ENCODE peak calls at places on chromosomes 5 and 9, in nine cellular contexts. One of them, this sample, is unnamed.

GRCh38 chr9:107504585-107505455 is 15.3 kb upstream of the KLF4 start:
- DNase-seq in endothelial cell of umbilical vein: peak; percentile 87
- DNase-seq in NT2/D1: no peak
- DNase-seq in bronchial epithelial cell: peak; percentile 94
- DNase-seq in cardiac muscle cell: no peak
- DNase-seq in heart left ventricle: no peak
- DNase-seq in CD8-positive, alpha-beta T cell: no peak
- DNase-seq in GM23338: no peak
- DNase-seq in psoas muscle: no peak
- DNase-seq in this sample: peak; percentile 69

GRCh38 chr5:86880785-86881492 is 263.2 kb downstream of the COX7C start:
- DNase-seq in psoas muscle: no peak
- DNase-seq in NT2/D1: peak; percentile 65
- DNase-seq in GM23338: peak; percentile 92
- DNase-seq in CD8-positive, alpha-beta T cell: peak; percentile 1
- DNase-seq in bronchial epithelial cell: peak; percentile 76
- DNase-seq in cardiac muscle cell: peak; percentile 77
- DNase-seq in endothelial cell of umbilical vein: peak; percentile 69
- DNase-seq in heart left ventricle: no peak
- DNase-seq in this sample: peak; percentile 35

GRCh38 chr9:124450241-124450924 is at the start of gene ADGRD2:
- DNase-seq in bronchial epithelial cell: peak; percentile 43
- DNase-seq in heart left ventricle: no peak
- DNase-seq in endothelial cell of umbilical vein: peak; percentile 4
- DNase-seq in GM23338: peak; percentile 94
- DNase-seq in cardiac muscle cell: peak; percentile 72
- DNase-seq in CD8-positive, alpha-beta T cell: no peak
- DNase-seq in NT2/D1: peak; percentile 60
- DNase-seq in psoas muscle: no peak
- DNase-seq in this sample: no peak

GRCh38 chr5:173733831-173734491 is 117.5 kb upstream of the BOD1 start:
- DNase-seq in heart left ventricle: no peak
- DNase-seq in bronchial epithelial cell: no peak
- DNase-seq in GM23338: no peak
- DNase-seq in endothelial cell of umbilical vein: no peak
- DNase-seq in psoas muscle: no peak
- DNase-seq in NT2/D1: no peak
- DNase-seq in CD8-positive, alpha-beta T cell: no peak
- DNase-seq in cardiac muscle cell: no peak
- DNase-seq in this sample: no peak

GRCh38 chr9:18405240-18405639 is 68.7 kb upstream of the ADAMTSL1 start:
- DNase-seq in psoas muscle: no peak
- DNase-seq in cardiac muscle cell: no peak
- DNase-seq in GM23338: no peak
- DNase-seq in NT2/D1: no peak
- DNase-seq in CD8-positive, alpha-beta T cell: no peak
- DNase-seq in bronchial epithelial cell: peak; percentile 21
- DNase-seq in endothelial cell of umbilical vein: no peak
- DNase-seq in heart left ventricle: no peak
- DNase-seq in this sample: no peak

GRCh38 chr5:2902186-2902585 is 150.7 kb upstream of the IRX2 start:
- DNase-seq in endothelial cell of umbilical vein: no peak
- DNase-seq in GM23338: no peak
- DNase-seq in cardiac muscle cell: no peak
- DNase-seq in CD8-positive, alpha-beta T cell: no peak
- DNase-seq in psoas muscle: no peak
- DNase-seq in bronchial epithelial cell: no peak
- DNase-seq in heart left ventricle: no peak
- DNase-seq in NT2/D1: no peak
- DNase-seq in this sample: no peak

GRCh38 chr5:72478276-72478675 is 28.9 kb downstream of the ZNF366 start:
- DNase-seq in bronchial epithelial cell: peak; percentile 27
- DNase-seq in heart left ventricle: no peak
- DNase-seq in cardiac muscle cell: no peak
- DNase-seq in psoas muscle: no peak
- DNase-seq in GM23338: no peak
- DNase-seq in NT2/D1: no peak
- DNase-seq in endothelial cell of umbilical vein: no peak
- DNase-seq in CD8-positive, alpha-beta T cell: no peak
- DNase-seq in this sample: no peak

GRCh38 chr9:17744786-17745185 is 165.9 kb downstream of the SH3GL2 start:
- DNase-seq in GM23338: peak; percentile 77
- DNase-seq in bronchial epithelial cell: no peak
- DNase-seq in CD8-positive, alpha-beta T cell: no peak
- DNase-seq in heart left ventricle: no peak
- DNase-seq in endothelial cell of umbilical vein: peak; percentile 3
- DNase-seq in cardiac muscle cell: peak; percentile 71
- DNase-seq in NT2/D1: peak; percentile 33
- DNase-seq in psoas muscle: no peak
- DNase-seq in this sample: no peak

GRCh38 chr9:97647996-97648395 is 14.4 kb downstream of the NCBP1 start:
- DNase-seq in heart left ventricle: no peak
- DNase-seq in bronchial epithelial cell: no peak
- DNase-seq in cardiac muscle cell: no peak
- DNase-seq in psoas muscle: no peak
- DNase-seq in NT2/D1: no peak
- DNase-seq in endothelial cell of umbilical vein: no peak
- DNase-seq in CD8-positive, alpha-beta T cell: no peak
- DNase-seq in GM23338: no peak
- DNase-seq in this sample: no peak

GRCh38 chr5:39716532-39716971 is 291.8 kb upstream of the DAB2 start:
- DNase-seq in cardiac muscle cell: peak; percentile 58
- DNase-seq in heart left ventricle: no peak
- DNase-seq in NT2/D1: peak; percentile 42
- DNase-seq in GM23338: peak; percentile 81
- DNase-seq in psoas muscle: no peak
- DNase-seq in bronchial epithelial cell: peak; percentile 53
- DNase-seq in CD8-positive, alpha-beta T cell: no peak
- DNase-seq in endothelial cell of umbilical vein: peak; percentile 68
- DNase-seq in this sample: no peak

GRCh38 chr5:5017827-5018559 is 122.1 kb upstream of the ADAMTS16 start:
- DNase-seq in GM23338: no peak
- DNase-seq in bronchial epithelial cell: no peak
- DNase-seq in cardiac muscle cell: no peak
- DNase-seq in endothelial cell of umbilical vein: no peak
- DNase-seq in heart left ventricle: no peak
- DNase-seq in CD8-positive, alpha-beta T cell: no peak
- DNase-seq in psoas muscle: no peak
- DNase-seq in NT2/D1: no peak
- DNase-seq in this sample: peak; percentile 52

GRCh38 chr9:114047717-114048116 is 30.4 kb downstream of the AMBP start:
- DNase-seq in NT2/D1: peak; percentile 15
- DNase-seq in endothelial cell of umbilical vein: peak; percentile 19
- DNase-seq in CD8-positive, alpha-beta T cell: no peak
- DNase-seq in heart left ventricle: no peak
- DNase-seq in cardiac muscle cell: peak; percentile 29
- DNase-seq in bronchial epithelial cell: peak; percentile 8
- DNase-seq in GM23338: peak; percentile 65
- DNase-seq in psoas muscle: no peak
- DNase-seq in this sample: no peak

GRCh38 chr5:172999351-172999973 is 15.9 kb downstream of the ATP6V0E1 start:
- DNase-seq in CD8-positive, alpha-beta T cell: no peak
- DNase-seq in psoas muscle: no peak
- DNase-seq in heart left ventricle: no peak
- DNase-seq in NT2/D1: no peak
- DNase-seq in cardiac muscle cell: no peak
- DNase-seq in GM23338: no peak
- DNase-seq in endothelial cell of umbilical vein: no peak
- DNase-seq in bronchial epithelial cell: peak; percentile 41
- DNase-seq in this sample: no peak

GRCh38 chr9:38360880-38361836 is 31.3 kb upstream of the ALDH1B1 start:
- DNase-seq in endothelial cell of umbilical vein: no peak
- DNase-seq in heart left ventricle: no peak
- DNase-seq in psoas muscle: no peak
- DNase-seq in cardiac muscle cell: peak; percentile 49
- DNase-seq in NT2/D1: no peak
- DNase-seq in bronchial epithelial cell: no peak
- DNase-seq in GM23338: no peak
- DNase-seq in CD8-positive, alpha-beta T cell: no peak
- DNase-seq in this sample: no peak

GRCh38 chr5:14695152-14695551 is 30.6 kb downstream of the OTULIN start:
- DNase-seq in bronchial epithelial cell: no peak
- DNase-seq in GM23338: no peak
- DNase-seq in heart left ventricle: no peak
- DNase-seq in cardiac muscle cell: no peak
- DNase-seq in endothelial cell of umbilical vein: no peak
- DNase-seq in NT2/D1: no peak
- DNase-seq in CD8-positive, alpha-beta T cell: no peak
- DNase-seq in psoas muscle: no peak
- DNase-seq in this sample: no peak
- H3K36me3 ChIP-seq in bronchial epithelial cell: peaks cover 22% of the 10 kb centered on the region
- H3K36me3 ChIP-seq in GM23338: peaks cover 21% of the 10 kb centered on the region
- H3K36me3 ChIP-seq in heart left ventricle: peaks cover 5% of the 10 kb centered on the region
- H3K36me3 ChIP-seq in cardiac muscle cell: peaks cover 18% of the 10 kb centered on the region
- H3K36me3 ChIP-seq in endothelial cell of umbilical vein: peaks cover 20% of the 10 kb centered on the region
- H3K36me3 ChIP-seq in NT2/D1: peaks cover 72% of the 10 kb centered on the region
- H3K36me3 ChIP-seq in CD8-positive, alpha-beta T cell: peaks cover 33% of the 10 kb centered on the region
- H3K36me3 ChIP-seq in psoas muscle: peaks cover 10% of the 10 kb centered on the region
- H3K36me3 ChIP-seq in this sample: peaks cover 2% of the 10 kb centered on the region

GRCh38 chr5:1507457-1507856 is 16.3 kb downstream of the LPCAT1 start:
- DNase-seq in GM23338: no peak
- DNase-seq in cardiac muscle cell: no peak
- DNase-seq in heart left ventricle: peak; percentile 25
- DNase-seq in psoas muscle: peak; percentile 34
- DNase-seq in CD8-positive, alpha-beta T cell: no peak
- DNase-seq in endothelial cell of umbilical vein: no peak
- DNase-seq in NT2/D1: no peak
- DNase-seq in bronchial epithelial cell: no peak
- DNase-seq in this sample: no peak
- H3K36me3 ChIP-seq in GM23338: peaks cover 2% of the 10 kb centered on the region
- H3K36me3 ChIP-seq in cardiac muscle cell: no peaks in the 10 kb centered on the region
- H3K36me3 ChIP-seq in heart left ventricle: no peaks in the 10 kb centered on the region
- H3K36me3 ChIP-seq in psoas muscle: no peaks in the 10 kb centered on the region
- H3K36me3 ChIP-seq in CD8-positive, alpha-beta T cell: no peaks in the 10 kb centered on the region
- H3K36me3 ChIP-seq in endothelial cell of umbilical vein: peaks cover 10% of the 10 kb centered on the region
- H3K36me3 ChIP-seq in NT2/D1: peaks cover 69% of the 10 kb centered on the region
- H3K36me3 ChIP-seq in bronchial epithelial cell: peaks cover 2% of the 10 kb centered on the region
- H3K36me3 ChIP-seq in this sample: peaks cover 3% of the 10 kb centered on the region

GRCh38 chr9:136514022-136514714 is 31.3 kb upstream of the SEC16A start:
- DNase-seq in heart left ventricle: no peak
- DNase-seq in NT2/D1: no peak
- DNase-seq in psoas muscle: no peak
- DNase-seq in GM23338: no peak
- DNase-seq in endothelial cell of umbilical vein: no peak
- DNase-seq in bronchial epithelial cell: no peak
- DNase-seq in cardiac muscle cell: no peak
- DNase-seq in CD8-positive, alpha-beta T cell: no peak
- DNase-seq in this sample: no peak

GRCh38 chr9:136515276-136515675 is 30.6 kb downstream of the NOTCH1 start:
- DNase-seq in GM23338: no peak
- DNase-seq in NT2/D1: no peak
- DNase-seq in endothelial cell of umbilical vein: no peak
- DNase-seq in bronchial epithelial cell: no peak
- DNase-seq in heart left ventricle: no peak
- DNase-seq in psoas muscle: no peak
- DNase-seq in CD8-positive, alpha-beta T cell: no peak
- DNase-seq in cardiac muscle cell: no peak
- DNase-seq in this sample: no peak

GRCh38 chr9:136517950-136518349 is 27.9 kb downstream of the NOTCH1 start:
- DNase-seq in GM23338: no peak
- DNase-seq in bronchial epithelial cell: no peak
- DNase-seq in heart left ventricle: no peak
- DNase-seq in endothelial cell of umbilical vein: no peak
- DNase-seq in CD8-positive, alpha-beta T cell: no peak
- DNase-seq in cardiac muscle cell: no peak
- DNase-seq in NT2/D1: no peak
- DNase-seq in psoas muscle: no peak
- DNase-seq in this sample: no peak

GRCh38 chr9:136517012-136517743 is 28.7 kb downstream of the NOTCH1 start:
- DNase-seq in cardiac muscle cell: no peak
- DNase-seq in psoas muscle: no peak
- DNase-seq in heart left ventricle: no peak
- DNase-seq in bronchial epithelial cell: no peak
- DNase-seq in GM23338: no peak
- DNase-seq in NT2/D1: no peak
- DNase-seq in CD8-positive, alpha-beta T cell: no peak
- DNase-seq in endothelial cell of umbilical vein: no peak
- DNase-seq in this sample: no peak

GRCh38 chr9:136516191-136516654 is 29.6 kb downstream of the NOTCH1 start:
- DNase-seq in cardiac muscle cell: no peak
- DNase-seq in endothelial cell of umbilical vein: no peak
- DNase-seq in GM23338: no peak
- DNase-seq in NT2/D1: no peak
- DNase-seq in heart left ventricle: no peak
- DNase-seq in CD8-positive, alpha-beta T cell: no peak
- DNase-seq in bronchial epithelial cell: no peak
- DNase-seq in psoas muscle: no peak
- DNase-seq in this sample: no peak
- H3K36me3 ChIP-seq in cardiac muscle cell: peaks cover 8% of the 10 kb centered on the region
- H3K36me3 ChIP-seq in endothelial cell of umbilical vein: peaks cover 77% of the 10 kb centered on the region
- H3K36me3 ChIP-seq in GM23338: peaks cover 7% of the 10 kb centered on the region
- H3K36me3 ChIP-seq in NT2/D1: peaks cover 94% of the 10 kb centered on the region
- H3K36me3 ChIP-seq in heart left ventricle: no peaks in the 10 kb centered on the region
- H3K36me3 ChIP-seq in CD8-positive, alpha-beta T cell: peaks cover 32% of the 10 kb centered on the region
- H3K36me3 ChIP-seq in bronchial epithelial cell: peaks cover 87% of the 10 kb centered on the region
- H3K36me3 ChIP-seq in psoas muscle: no peaks in the 10 kb centered on the region
- H3K36me3 ChIP-seq in this sample: peaks cover 1% of the 10 kb centered on the region

GRCh38 chr9:137375321-137376058 is 47.5 kb downstream of the EXD3 start:
- DNase-seq in heart left ventricle: no peak
- DNase-seq in psoas muscle: no peak
- DNase-seq in GM23338: no peak
- DNase-seq in bronchial epithelial cell: no peak
- DNase-seq in cardiac muscle cell: no peak
- DNase-seq in NT2/D1: no peak
- DNase-seq in endothelial cell of umbilical vein: no peak
- DNase-seq in CD8-positive, alpha-beta T cell: no peak
- DNase-seq in this sample: no peak

GRCh38 chr9:137371966-137372651 is 50.9 kb downstream of the EXD3 start:
- DNase-seq in bronchial epithelial cell: no peak
- DNase-seq in endothelial cell of umbilical vein: no peak
- DNase-seq in heart left ventricle: no peak
- DNase-seq in NT2/D1: no peak
- DNase-seq in CD8-positive, alpha-beta T cell: no peak
- DNase-seq in cardiac muscle cell: no peak
- DNase-seq in GM23338: no peak
- DNase-seq in psoas muscle: peak; percentile 39
- DNase-seq in this sample: no peak

GRCh38 chr9:137372693-137373610 is 50.0 kb downstream of the EXD3 start:
- DNase-seq in psoas muscle: peak; percentile 42
- DNase-seq in endothelial cell of umbilical vein: no peak
- DNase-seq in NT2/D1: no peak
- DNase-seq in bronchial epithelial cell: no peak
- DNase-seq in CD8-positive, alpha-beta T cell: no peak
- DNase-seq in cardiac muscle cell: no peak
- DNase-seq in heart left ventricle: no peak
- DNase-seq in GM23338: no peak
- DNase-seq in this sample: no peak

GRCh38 chr9:137374131-137374845 is 48.7 kb downstream of the EXD3 start:
- DNase-seq in CD8-positive, alpha-beta T cell: no peak
- DNase-seq in psoas muscle: peak; percentile 42
- DNase-seq in endothelial cell of umbilical vein: no peak
- DNase-seq in bronchial epithelial cell: no peak
- DNase-seq in cardiac muscle cell: no peak
- DNase-seq in heart left ventricle: peak; percentile 15
- DNase-seq in NT2/D1: no peak
- DNase-seq in GM23338: no peak
- DNase-seq in this sample: no peak

DNA sequence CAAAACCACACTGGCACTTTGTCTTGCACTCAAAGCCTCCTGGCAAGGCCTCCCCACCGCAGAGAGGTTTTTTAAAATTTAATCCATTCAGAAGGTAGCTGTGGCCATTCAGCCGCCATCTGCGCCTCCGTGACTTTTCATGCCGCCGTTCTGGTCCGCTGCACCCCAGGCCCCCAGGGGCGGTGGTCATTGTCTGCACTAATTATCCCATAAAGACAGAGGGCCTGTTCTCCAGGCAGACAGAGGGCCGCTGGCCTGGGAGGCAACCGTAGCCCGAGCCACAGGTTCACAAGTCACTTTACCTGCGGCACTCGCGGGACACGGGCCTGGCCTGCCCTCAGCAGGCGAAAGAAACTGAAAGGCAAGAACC is 49.4 kb downstream of the EXD3 start:
- DNase-seq in heart left ventricle: peak; percentile 5
- DNase-seq in cardiac muscle cell: no peak
- DNase-seq in psoas muscle: peak; percentile 46
- DNase-seq in endothelial cell of umbilical vein: no peak
- DNase-seq in NT2/D1: no peak
- DNase-seq in bronchial epithelial cell: no peak
- DNase-seq in CD8-positive, alpha-beta T cell: no peak
- DNase-seq in GM23338: no peak
- DNase-seq in this sample: no peak
- H3K36me3 ChIP-seq in heart left ventricle: no peaks in the 10 kb centered on the region
- H3K36me3 ChIP-seq in cardiac muscle cell: no peaks in the 10 kb centered on the region
- H3K36me3 ChIP-seq in psoas muscle: no peaks in the 10 kb centered on the region
- H3K36me3 ChIP-seq in endothelial cell of umbilical vein: no peaks in the 10 kb centered on the region
- H3K36me3 ChIP-seq in NT2/D1: no peaks in the 10 kb centered on the region
- H3K36me3 ChIP-seq in bronchial epithelial cell: no peaks in the 10 kb centered on the region
- H3K36me3 ChIP-seq in CD8-positive, alpha-beta T cell: no peaks in the 10 kb centered on the region
- H3K36me3 ChIP-seq in GM23338: no peaks in the 10 kb centered on the region
- H3K36me3 ChIP-seq in this sample: no peaks in the 10 kb centered on the region

This sample was measured in kidney epithelial cell.